ENCODE peak calls at places on chromosomes 12 and 14, in six cellular contexts. G is psoas muscle, S is thyroid gland, N is nephron progenitor cell, J is right atrium auricular region, R is HFFc6. B is an unnamed sample.

GRCh38 chr12:67422081-67422480 is 152.9 kb downstream of the CAND1 start:
- DNase-seq in R (no peak), G (no peak), S (no peak), J (no peak), N (no peak), B (no peak)

GRCh38 chr14:33709711-33710110 is 241.2 kb downstream of the EGLN3 start:
- DNase-seq in J (no peak), N (no peak), S (no peak), G (no peak), R (no peak), B (no peak)

GRCh38 chr12:54603173-54603814 is 14.8 kb upstream of the PPP1R1A start:
- DNase-seq in R (peak; percentile 65), S (peak; percentile 57), N (peak; percentile 51), G (peak; percentile 34), J (peak; percentile 66), B (peak; percentile 77)

GRCh38 chr12:94247256-94247655 is 98.9 kb downstream of the PLXNC1 start:
- DNase-seq in J (no peak), S (no peak), G (no peak), R (no peak), N (no peak), B (no peak)

GRCh38 chr14:74946659-74947281 is 8.6 kb downstream of the PGF start:
- DNase-seq in N (no peak), G (no peak), S (no peak), R (no peak), J (no peak), B (peak; percentile 34)

GRCh38 chr14:59221558-59221957 is 33.1 kb downstream of the DAAM1 start:
- DNase-seq in G (no peak), R (no peak), N (no peak), S (no peak), J (no peak), B (no peak)

GRCh38 chr12:124586756-124587155 is 19.3 kb upstream of the NCOR2 start:
- DNase-seq in R (no peak), N (no peak), S (peak; percentile 50), G (no peak), J (no peak), B (no peak)

GRCh38 chr12:131084341-131085011 is 130.8 kb downstream of the ADGRD1 start:
- DNase-seq in S (peak; percentile 0), J (no peak), G (no peak), N (no peak), R (no peak), B (no peak)

GRCh38 chr12:4036872-4037271 is 163.7 kb upstream of the PARP11 start:
- DNase-seq in N (no peak), J (no peak), G (no peak), S (no peak), R (no peak), B (no peak)

GRCh38 chr14:34365309-34365915 is 96.6 kb downstream of the SPTSSA start:
- DNase-seq in R (no peak), J (no peak), S (no peak), G (no peak), N (no peak), B (no peak)

GRCh38 chr14:75751291-75751690 is 90.2 kb downstream of the TTLL5 start:
- DNase-seq in N (no peak), R (peak; percentile 28), S (no peak), J (no peak), G (no peak), B (no peak)

GRCh38 chr12:80829767-80830166 is 108.0 kb downstream of the LIN7A start:
- DNase-seq in G (no peak), J (no peak), S (no peak), R (peak; percentile 20), N (no peak), B (no peak)

GRCh38 chr12:123115409-123116111 is 35.3 kb downstream of the PITPNM2 start:
- DNase-seq in N (no peak), R (peak; percentile 96), J (peak; percentile 84), S (peak; percentile 29), G (peak; percentile 53), B (no peak)

GRCh38 chr12:2291182-2291832 is 238.5 kb downstream of the CACNA1C start:
- DNase-seq in R (no peak), G (no peak), J (no peak), S (no peak), N (peak; percentile 47), B (peak; percentile 78)

GRCh38 chr12:67038486-67038885 is 230.7 kb upstream of the CAND1 start:
- DNase-seq in R (no peak), J (no peak), G (no peak), S (no peak), N (no peak), B (no peak)

GRCh38 chr14:70822706-70823185 is 13.4 kb upstream of the MAP3K9 start:
- DNase-seq in J (no peak), G (no peak), N (peak; percentile 79), R (no peak), S (peak; percentile 31), B (peak; percentile 41)

GRCh38 chr14:88551094-88551870 is 3.5 kb downstream of the PTPN21 start:
- DNase-seq in N (peak; percentile 74), S (peak; percentile 80), J (peak; percentile 85), G (peak; percentile 85), R (peak; percentile 85), B (peak; percentile 59)

GRCh38 chr12:98149270-98149669 is 366.1 kb upstream of the TMPO start:
- DNase-seq in G (no peak), N (no peak), S (no peak), R (no peak), J (no peak), B (no peak)

GRCh38 chr12:127548123-127548553 is 718.8 kb upstream of the TMEM132C start:
- DNase-seq in R (peak; percentile 89), G (no peak), S (no peak), J (no peak), N (no peak), B (no peak)

GRCh38 chr12:14545144-14546124 is 22.2 kb downstream of the PLBD1 start:
- DNase-seq in R (no peak), G (no peak), N (no peak), J (no peak), S (no peak), B (no peak)

GRCh38 chr12:88579572-88579940 is 715 bp downstream of the KITLG start:
- DNase-seq in S (peak; percentile 16), G (peak; percentile 47), N (peak; percentile 47), R (no peak), J (no peak), B (peak; percentile 34)

GRCh38 chr12:113252494-113252893 is 31.2 kb downstream of the TPCN1 start:
- DNase-seq in S (no peak), G (no peak), J (no peak), N (no peak), R (no peak), B (no peak)

GRCh38 chr12:96578526-96579125 is 89.2 kb downstream of the CFAP54 start:
- DNase-seq in S (no peak), N (peak; percentile 2), G (no peak), R (peak; percentile 60), J (no peak), B (peak; percentile 37)

GRCh38 chr14:94174622-94175402 is 690 bp downstream of the PPP4R4 start:
- DNase-seq in J (no peak), R (no peak), S (peak; percentile 17), G (peak; percentile 19), N (peak; percentile 42), B (no peak)

GRCh38 chr12:40693503-40693863 is 1.2 kb downstream of the CNTN1 start:
- DNase-seq in G (peak; percentile 31), R (no peak), N (peak; percentile 63), S (no peak), J (no peak), B (no peak)

DNA sequence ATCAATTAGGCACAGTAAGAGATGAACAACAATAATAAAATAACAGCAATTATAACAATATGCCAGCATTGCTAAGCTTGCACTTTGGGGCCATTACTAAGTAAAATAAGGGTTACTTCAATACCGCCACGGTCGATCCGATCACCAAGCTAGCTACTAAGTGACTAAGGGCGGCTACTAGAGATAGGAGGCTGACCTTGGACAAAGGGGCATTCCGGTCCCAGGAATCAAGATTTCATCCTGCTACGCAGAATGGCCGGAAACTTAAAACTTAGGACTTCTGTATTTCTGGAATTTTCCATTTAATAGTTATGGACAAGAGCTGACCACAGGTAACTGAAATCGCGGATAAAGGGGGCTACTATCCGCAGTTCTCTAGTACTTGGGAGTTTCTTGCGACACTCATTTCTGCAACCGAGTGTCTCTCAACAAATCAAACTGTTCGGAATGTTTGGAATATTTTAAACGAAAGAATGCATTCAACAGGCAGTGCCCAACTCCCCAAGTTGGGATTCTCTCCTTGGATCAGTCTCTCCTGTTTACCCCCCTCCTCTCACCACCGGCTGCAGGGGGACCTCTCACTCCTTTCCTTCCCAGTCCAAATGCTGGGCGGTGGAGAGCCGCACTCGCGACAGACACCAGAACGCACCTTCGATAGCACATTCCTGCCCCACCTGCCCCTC is 648 bp downstream of the HEBP1 start:
- DNase-seq in R (no peak), S (peak; percentile 15), N (no peak), J (no peak), G (no peak), B (no peak)
- TF ChIP-seq CTCF in R (peak; percentile 8), S (no peak), N (no peak), J (no peak), G (no peak), B (no peak)

GRCh38 chr14:78902010-78902623 is 731.9 kb downstream of the NRXN3 start:
- DNase-seq in S (peak; percentile 23), R (peak; percentile 24), N (peak; percentile 66), G (no peak), J (no peak), B (no peak)
- TF ChIP-seq CTCF in S (no peak), R (peak; percentile 83), N (peak; percentile 85), G (peak; percentile 5), J (peak; percentile 46), B (peak; percentile 36)

DNA sequence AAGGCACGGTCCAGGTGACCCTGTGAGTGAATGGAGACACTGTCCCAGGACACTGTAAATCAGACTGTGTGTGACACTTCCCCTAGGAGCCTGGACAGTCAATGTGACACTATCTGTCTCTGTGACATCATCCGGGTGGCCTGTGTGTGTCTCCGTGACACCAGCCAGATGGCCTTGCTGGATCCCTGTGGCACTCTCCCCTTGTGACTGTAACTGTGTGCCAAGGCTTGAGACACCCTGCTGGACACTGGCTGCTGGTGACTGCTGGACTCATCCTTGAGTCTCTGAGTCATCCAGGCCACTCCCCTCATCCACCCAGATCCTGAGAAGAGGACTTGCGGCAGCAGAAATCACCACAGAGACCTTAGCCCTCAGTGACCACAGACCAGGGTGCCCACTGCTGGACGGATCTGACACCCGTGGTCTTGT is 51.6 kb downstream of the MVK start:
- DNase-seq in G (peak; percentile 60), N (no peak), J (no peak), R (peak; percentile 42), S (no peak), B (no peak)
- TF ChIP-seq CTCF in G (peak; percentile 6), N (no peak), J (no peak), R (peak; percentile 51), S (no peak), B (no peak)

DNA sequence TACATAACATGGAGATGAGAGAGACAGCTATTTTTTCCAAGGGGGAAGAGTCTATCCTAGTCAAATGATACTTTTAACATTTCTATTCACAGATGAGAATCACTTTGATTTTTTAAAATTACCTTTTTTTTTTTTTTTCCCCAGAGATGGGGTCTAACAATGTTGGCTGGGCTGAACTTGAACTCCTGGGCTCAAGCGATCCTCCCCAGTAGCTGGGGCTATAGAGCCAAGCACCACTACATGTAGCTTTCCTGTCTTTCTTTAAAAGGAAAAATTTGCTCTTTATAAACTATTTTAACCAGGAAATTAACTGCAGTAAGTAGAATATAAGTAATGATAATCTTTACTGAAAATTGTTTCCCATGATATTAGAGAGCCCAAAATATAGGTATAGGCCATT is 3.3 kb downstream of the PRICKLE1 start:
- DNase-seq in R (no peak), S (no peak), J (no peak), G (no peak), N (no peak), B (no peak)
- TF ChIP-seq CTCF in R (peak; percentile 15), S (no peak), J (peak; percentile 20), G (no peak), N (no peak), B (no peak)

GRCh38 chr12:43937947-43938346 is 102.1 kb downstream of the TMEM117 start:
- DNase-seq in G (no peak), R (no peak), J (no peak), S (no peak), N (no peak), B (no peak)
- TF ChIP-seq CTCF in G (no peak), R (peak; percentile 76), J (no peak), S (no peak), N (no peak), B (no peak)

B was measured in GM13976.